ENCODE peak calls at places on chromosomes 16 and 17, in six cellular contexts. S is Panc1, C is pancreas, G is A549, Q is keratinocyte, N is esophagus squamous epithelium. O is an unnamed sample.

GRCh38 chr17:42819939-42820535 is 4.0 kb downstream of the BECN1 start:
- DNase-seq in S (no peak), C (no peak), G (peak), Q (no peak), N (no peak), O (no peak)

GRCh38 chr17:17401271-17401781 is 75.5 kb upstream of the MED9 start:
- DNase-seq in S (no peak), C (no peak), G (peak), Q (no peak), N (no peak), O (no peak)

GRCh38 chr17:27608330-27609230 is 22.4 kb upstream of the LGALS9 start:
- DNase-seq in S (no peak), C (no peak), G (no peak), Q (no peak), N (no peak), O (no peak)

GRCh38 chr17:32515677-32516383 is 29.0 kb downstream of the CDK5R1 start:
- DNase-seq in S (no peak), C (no peak), G (no peak), Q (no peak), N (no peak), O (no peak)

GRCh38 chr17:4934173-4934979 is 2.3 kb downstream of the GP1BA start:
- DNase-seq in S (no peak), C (peak), G (no peak), Q (no peak), N (no peak), O (no peak)

GRCh38 chr16:23914935-23915549 is 79.3 kb downstream of the PRKCB start:
- DNase-seq in S (no peak), C (no peak), G (no peak), Q (no peak), N (no peak), O (no peak)

GRCh38 chr16:73778872-73779271 is 517.7 kb upstream of the PSMD7 start:
- DNase-seq in S (no peak), C (no peak), G (no peak), Q (no peak), N (no peak), O (no peak)

GRCh38 chr16:77399546-77399945 is 35.3 kb downstream of the ADAMTS18 start:
- DNase-seq in S (no peak), C (no peak), G (no peak), Q (no peak), N (no peak), O (no peak)

GRCh38 chr16:15996432-15997109 is 47.2 kb downstream of the ABCC1 start:
- DNase-seq in S (peak), C (peak), G (peak), Q (no peak), N (no peak), O (peak)

GRCh38 chr16:9996191-9996590 is 186.0 kb downstream of the GRIN2A start:
- DNase-seq in S (no peak), C (no peak), G (no peak), Q (no peak), N (no peak), O (no peak)

GRCh38 chr17:66138120-66138519 is 53.8 kb downstream of the CEP112 start:
- DNase-seq in S (no peak), C (no peak), G (no peak), Q (no peak), N (no peak), O (no peak)

GRCh38 chr17:69605571-69605970 is 191.1 kb downstream of the MAP2K6 start:
- DNase-seq in S (no peak), C (no peak), G (no peak), Q (no peak), N (no peak), O (no peak)

GRCh38 chr17:34361478-34362061 is 1.5 kb downstream of the CCL1 start:
- DNase-seq in S (peak), C (peak), G (peak), Q (peak), N (peak), O (peak)

GRCh38 chr17:56150631-56151030 is 2.6 kb upstream of the ANKFN1 start:
- DNase-seq in S (no peak), C (no peak), G (no peak), Q (no peak), N (no peak), O (no peak)

DNA sequence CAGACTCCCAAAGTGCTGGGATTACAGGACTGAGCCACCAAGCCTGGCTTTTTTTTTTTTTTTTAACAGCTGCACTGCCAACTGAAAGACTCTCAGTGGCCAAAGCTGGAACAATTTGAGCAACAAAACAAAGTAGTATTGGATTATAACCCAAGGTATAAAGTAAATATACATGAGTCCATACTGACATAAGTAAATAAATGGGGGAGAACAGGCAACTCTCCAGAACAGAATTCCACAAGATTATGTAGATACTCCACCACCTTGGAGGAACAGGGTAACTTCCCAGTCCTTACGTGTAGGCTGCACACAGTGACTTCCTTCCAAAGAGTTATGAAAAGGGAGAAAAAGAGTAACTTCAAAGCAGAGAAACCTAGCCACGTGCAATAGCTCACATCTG is 15.7 kb downstream of the CMC2 start:
- DNase-seq in S (no peak), C (no peak), G (no peak), Q (no peak), N (no peak), O (no peak)
- TF ChIP-seq CTCF in S (no peak), C (no peak), G (no peak), Q (no peak), N (no peak), O (no peak)

GRCh38 chr17:46056800-46057304 is 57.8 kb downstream of the STH start:
- DNase-seq in S (no peak), C (no peak), G (peak), Q (no peak), N (no peak), O (peak)
- H3K27ac ChIP-seq in S (no peak), C (no peak), G (peak), Q (peak), N (no peak), O (no peak)

GRCh38 chr16:85935391-85935956 is 36.5 kb downstream of the IRF8 start:
- DNase-seq in S (no peak), C (no peak), G (no peak), Q (no peak), N (no peak), O (no peak)
- H3K4me3 ChIP-seq in S (no peak), C (no peak), G (no peak), Q (no peak), N (no peak), O (no peak)

DNA sequence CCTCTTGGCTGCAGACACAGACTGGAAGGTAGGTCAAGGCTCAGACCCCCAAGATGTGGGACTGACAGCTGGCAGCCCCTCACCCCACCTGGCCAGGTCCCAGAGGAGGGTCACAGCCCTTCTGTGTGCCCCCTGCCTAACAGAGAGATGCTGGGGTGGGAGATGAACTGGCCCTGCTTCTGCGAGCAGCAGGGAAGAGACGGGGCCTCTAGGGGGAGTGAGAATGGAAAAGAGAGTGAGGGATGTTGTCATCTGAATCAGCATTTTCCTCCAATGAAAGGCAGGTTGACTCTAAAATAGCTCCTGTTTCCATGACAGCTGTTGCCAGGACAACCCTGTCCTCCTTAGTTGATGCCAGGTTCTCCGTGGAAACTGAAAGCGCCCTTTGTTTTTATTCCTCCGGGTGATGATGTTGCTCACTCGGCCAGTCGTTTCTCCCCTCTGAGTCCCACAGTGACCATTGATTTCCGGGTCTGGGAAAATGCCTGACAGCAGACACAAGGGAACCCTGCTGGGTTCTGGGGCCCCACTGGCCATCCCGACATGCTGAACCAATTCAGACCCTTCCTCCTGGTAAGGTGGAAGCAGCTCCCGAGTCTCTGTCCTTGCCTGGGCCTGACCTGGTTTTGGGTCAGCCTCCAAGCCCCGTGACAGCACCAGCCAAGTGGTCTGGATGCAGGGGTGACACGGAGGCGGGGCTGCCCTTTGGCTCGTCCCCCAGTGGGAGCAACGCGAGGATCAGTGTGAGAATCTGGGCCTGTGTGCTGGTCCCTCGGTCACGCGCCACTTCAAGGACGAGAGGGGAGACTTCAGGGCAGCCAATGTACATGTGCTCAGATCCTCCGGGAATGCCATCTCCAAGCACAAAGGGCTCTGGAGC is 4.7 kb upstream of the NDRG4 start:
- DNase-seq in S (no peak), C (no peak), G (peak), Q (no peak), N (no peak), O (peak)
- TF ChIP-seq CTCF in S (peak), C (peak), G (peak), Q (peak), N (no peak), O (peak)

GRCh38 chr16:30457256-30457655 is 11.6 kb upstream of the SEPHS2 start:
- DNase-seq in S (no peak), C (no peak), G (no peak), Q (no peak), N (no peak), O (no peak)
- H3K27ac ChIP-seq in S (no peak), C (no peak), G (no peak), Q (no peak), N (no peak), O (no peak)

DNA sequence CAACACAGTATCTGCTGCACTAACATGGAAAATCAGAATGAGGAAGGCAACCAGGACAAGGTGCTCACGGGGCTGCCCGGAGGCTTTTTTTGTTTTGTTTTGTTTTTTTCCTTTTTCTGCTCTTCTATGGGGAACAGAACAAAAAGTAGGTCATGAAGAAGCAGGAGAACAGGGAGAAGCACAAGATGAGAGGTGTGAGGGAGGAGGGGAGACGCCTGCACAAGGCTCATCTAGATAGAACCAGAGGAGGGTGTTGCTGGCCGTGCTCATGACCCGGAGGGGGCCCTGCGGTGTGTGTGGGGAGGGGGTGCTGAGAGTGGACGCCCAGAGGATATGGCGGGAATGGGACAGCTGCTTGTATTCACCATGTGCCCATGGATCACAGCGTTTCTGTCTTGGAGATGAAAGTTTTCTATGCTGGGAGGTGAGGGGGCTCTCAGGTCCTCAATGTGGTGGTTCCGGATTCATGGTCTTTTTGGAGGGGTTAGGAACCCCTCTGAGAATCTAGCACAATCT is 183.7 kb downstream of the FOXL1 start:
- DNase-seq in S (no peak), C (no peak), G (no peak), Q (no peak), N (no peak), O (no peak)
- H3K4me3 ChIP-seq in S (no peak), C (no peak), G (no peak), Q (no peak), N (no peak), O (no peak)

DNA sequence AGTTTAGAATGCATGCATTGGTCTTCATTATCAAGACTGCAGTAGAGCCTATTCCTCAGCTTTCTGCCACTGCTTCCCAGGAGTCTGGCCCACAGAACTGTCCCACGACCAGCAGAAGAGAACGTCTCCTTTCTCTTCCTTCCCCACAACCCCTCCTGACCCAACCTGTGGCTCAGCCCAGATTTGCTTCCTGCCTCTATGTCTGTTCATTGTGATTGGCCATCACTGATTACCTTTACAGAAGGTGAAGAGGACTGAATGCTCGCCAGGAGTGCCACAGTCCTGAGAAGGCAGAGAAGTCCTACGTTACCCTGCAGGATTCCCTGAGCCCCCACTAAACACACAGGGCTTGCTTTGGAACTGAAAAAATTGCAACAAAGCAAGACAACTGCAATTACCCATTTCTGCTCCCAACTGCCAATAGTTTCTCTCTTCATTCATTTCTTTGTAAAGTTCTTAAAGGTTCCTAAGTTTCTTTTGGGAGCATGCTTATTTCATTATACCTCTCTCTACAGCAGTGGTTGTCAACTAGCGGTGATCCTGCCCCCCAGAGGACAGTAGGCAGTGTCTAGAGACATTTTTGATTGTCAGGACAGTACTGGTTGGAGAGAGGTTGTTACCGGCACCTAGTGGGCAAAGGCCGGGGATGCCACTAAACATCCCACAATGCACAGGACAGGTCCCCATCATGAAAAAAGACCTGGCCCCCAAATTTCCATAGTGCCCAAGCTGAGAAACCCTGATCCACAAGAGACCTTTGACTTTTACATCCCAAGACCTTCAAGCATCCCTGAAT is 4.5 kb upstream of the NAT9 start:
- DNase-seq in S (no peak), C (no peak), G (peak), Q (no peak), N (no peak), O (no peak)
- TF ChIP-seq CTCF in S (peak), C (no peak), G (peak), Q (no peak), N (peak), O (no peak)

DNA sequence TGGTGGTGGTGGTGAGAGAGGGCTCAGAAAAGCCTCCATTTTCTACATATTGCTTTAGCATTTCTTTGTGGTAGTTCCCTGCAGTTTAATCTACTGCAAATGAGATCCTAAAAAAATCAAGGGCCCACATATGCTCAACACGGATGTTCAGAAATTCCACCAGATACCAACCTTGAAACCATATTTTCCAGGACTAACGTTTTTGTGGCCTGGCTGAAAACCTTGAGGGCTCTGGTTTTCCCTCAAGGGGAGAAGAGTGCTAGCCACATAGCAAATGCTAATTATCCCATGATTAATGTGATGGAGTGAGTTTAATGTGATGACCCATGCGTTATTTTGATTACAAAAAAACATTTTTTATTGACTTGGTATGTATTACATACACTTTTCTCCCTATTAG is 68.9 kb downstream of the SNX11 start:
- DNase-seq in S (no peak), C (no peak), G (no peak), Q (no peak), N (no peak), O (no peak)
- H3K27ac ChIP-seq in S (no peak), C (no peak), G (no peak), Q (no peak), N (no peak), O (no peak)

GRCh38 chr16:88883946-88884345 is 17.5 kb upstream of the PABPN1L start:
- DNase-seq in S (no peak), C (no peak), G (no peak), Q (no peak), N (no peak), O (no peak)
- H3K4me3 ChIP-seq in S (no peak), C (no peak), G (no peak), Q (no peak), N (no peak), O (no peak)

GRCh38 chr17:75468779-75469373 is 12.4 kb downstream of the TMEM94 start:
- DNase-seq in S (no peak), C (no peak), G (no peak), Q (no peak), N (no peak), O (no peak)

GRCh38 chr17:75468311-75468754 is 11.9 kb downstream of the TMEM94 start:
- DNase-seq in S (no peak), C (no peak), G (no peak), Q (no peak), N (no peak), O (no peak)

GRCh38 chr17:75463612-75464011 is 7.2 kb downstream of the TMEM94 start:
- DNase-seq in S (no peak), C (no peak), G (no peak), Q (no peak), N (no peak), O (no peak)

GRCh38 chr17:75460295-75460694 is 3.9 kb downstream of the TMEM94 start:
- DNase-seq in S (no peak), C (no peak), G (no peak), Q (no peak), N (no peak), O (no peak)

DNA sequence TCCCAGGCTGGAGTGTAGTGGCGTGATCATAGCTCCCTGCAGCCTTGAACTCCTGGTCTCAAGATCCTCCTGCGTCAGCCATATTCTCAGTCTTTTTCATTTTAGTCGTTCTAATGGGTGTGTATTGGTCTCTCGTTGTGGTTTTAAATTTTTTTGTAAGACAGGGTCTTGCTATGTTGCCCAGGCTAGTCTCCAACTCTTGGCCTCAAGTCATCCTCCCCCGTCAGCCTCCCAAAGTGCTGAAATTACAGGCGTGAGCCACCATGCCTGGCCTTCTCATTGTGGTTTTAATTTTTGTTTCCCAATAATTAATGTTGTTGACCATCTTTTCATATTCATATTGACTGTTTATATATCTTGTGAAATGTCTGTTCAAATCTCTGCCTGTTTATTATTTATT is 8.6 kb downstream of the TMEM94 start:
- DNase-seq in S (no peak), C (no peak), G (no peak), Q (no peak), N (no peak), O (no peak)
- TF ChIP-seq CTCF in S (no peak), C (no peak), G (no peak), Q (no peak), N (no peak), O (no peak)

O was measured in AG04450.